ENCODE peak calls at places on chromosomes 11 and 22, in five cellular contexts. V is A549, F is right lobe of liver, W is spleen, T is prostate gland. X is an unnamed sample.

GRCh38 chr22:30245181-30245984 is 1.2 kb downstream of the LIF start:
- DNase-seq in V (no peak), F (no peak), W (no peak), T (no peak), X (no peak)

GRCh38 chr11:73530109-73530508 is 67.8 kb downstream of the FAM168A start:
- DNase-seq in V (no peak), F (no peak), W (no peak), T (no peak), X (no peak)

GRCh38 chr11:14041040-14041439 is 78.5 kb downstream of the SPON1 start:
- DNase-seq in V (no peak), F (no peak), W (no peak), T (no peak), X (no peak)

GRCh38 chr11:82823635-82824614 is 76.3 kb downstream of the PRCP start:
- DNase-seq in V (no peak), F (no peak), W (no peak), T (no peak), X (no peak)

GRCh38 chr11:128741511-128741910 is 47.6 kb downstream of the FLI1 start:
- DNase-seq in V (no peak), F (no peak), W (no peak), T (no peak), X (no peak)

GRCh38 chr22:50720301-50720845 is 17.6 kb upstream of the ACR start:
- DNase-seq in V (no peak), F (no peak), W (no peak), T (no peak), X (no peak)

GRCh38 chr22:24030186-24030702 is 19.1 kb downstream of the CABIN1 start:
- DNase-seq in V (no peak), F (no peak), W (no peak), T (no peak), X (no peak)

GRCh38 chr11:73175551-73176144 is 33.5 kb upstream of the FCHSD2 start:
- DNase-seq in V (no peak), F (no peak), W (peak; percentile 55), T (no peak), X (no peak)

GRCh38 chr11:77515483-77515882 is 41.6 kb upstream of the PAK1 start:
- DNase-seq in V (no peak), F (no peak), W (no peak), T (no peak), X (no peak)

GRCh38 chr22:20414059-20414440 is 20.1 kb downstream of the ZNF74 start:
- DNase-seq in V (no peak), F (no peak), W (no peak), T (no peak), X (no peak)

GRCh38 chr11:132137981-132138313 is 767.5 kb downstream of the NTM start:
- DNase-seq in V (no peak), F (no peak), W (no peak), T (no peak), X (no peak)

GRCh38 chr11:115623021-115623451 is 118.8 kb upstream of the CADM1 start:
- DNase-seq in V (peak; percentile 28), F (peak; percentile 52), W (peak; percentile 80), T (peak; percentile 11), X (peak; percentile 40)

GRCh38 chr11:61919113-61919840 is 1.9 kb upstream of the RAB3IL1 start:
- DNase-seq in V (no peak), F (no peak), W (peak; percentile 68), T (no peak), X (no peak)

GRCh38 chr22:44625981-44626687 is 75.9 kb upstream of the PRR5 start:
- DNase-seq in V (peak; percentile 46), F (peak; percentile 70), W (peak; percentile 92), T (peak; percentile 54), X (peak; percentile 60)

GRCh38 chr11:12179521-12179920 is 69.1 kb downstream of the MICAL2 start:
- DNase-seq in V (no peak), F (no peak), W (no peak), T (no peak), X (no peak)

GRCh38 chr11:131637469-131638175 is 267.2 kb downstream of the NTM start:
- DNase-seq in V (no peak), F (no peak), W (no peak), T (no peak), X (no peak)

GRCh38 chr11:93131709-93132108 is 66.1 kb downstream of the SLC36A4 start:
- DNase-seq in V (no peak), F (no peak), W (no peak), T (no peak), X (no peak)

GRCh38 chr11:95144313-95145235 is 54.9 kb downstream of the ENDOD1 start:
- DNase-seq in V (no peak), F (no peak), W (no peak), T (no peak), X (no peak)

GRCh38 chr11:58525037-58525614 is 17.2 kb upstream of the OR5B21 start:
- DNase-seq in V (no peak), F (no peak), W (no peak), T (no peak), X (no peak)

GRCh38 chr11:78453140-78453935 is 35.7 kb upstream of the GAB2 start:
- DNase-seq in V (no peak), F (no peak), W (no peak), T (no peak), X (no peak)

DNA sequence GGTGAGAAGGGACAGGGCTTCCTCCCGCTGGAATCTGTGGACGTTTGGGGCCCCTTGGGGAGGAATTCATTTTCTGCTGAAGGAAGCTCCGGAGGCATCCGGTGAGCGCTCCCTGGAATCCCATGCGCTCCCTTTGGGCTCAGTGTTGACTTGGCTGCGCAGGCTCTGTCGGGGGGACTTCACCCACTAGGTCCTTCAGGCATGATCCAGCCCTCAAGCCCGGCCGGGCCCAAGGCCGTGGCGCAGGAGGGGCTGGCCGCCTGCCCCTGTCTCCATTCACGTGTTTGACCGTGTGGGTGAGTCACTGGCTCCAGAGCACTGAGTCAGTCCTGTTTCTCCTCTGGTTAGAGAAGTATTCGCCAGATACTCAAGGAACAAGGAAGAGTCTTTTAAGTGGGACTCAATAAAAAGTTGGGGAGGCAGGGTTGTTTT is 1.4 kb downstream of the CTTN start:
- DNase-seq in V (peak; percentile 94), F (peak; percentile 72), W (no peak), T (peak; percentile 51), X (peak; percentile 94)
- TF ChIP-seq POLR2A in V (peak; percentile 15), F (no peak), W (no peak), T (peak; percentile 58), X (peak; percentile 48)

GRCh38 chr11:17802491-17802890 is 67.9 kb downstream of the KCNC1 start:
- DNase-seq in V (no peak), F (no peak), W (no peak), T (no peak), X (no peak)

GRCh38 chr11:17805873-17806272 is 71.3 kb downstream of the KCNC1 start:
- DNase-seq in V (no peak), F (no peak), W (no peak), T (no peak), X (no peak)

GRCh38 chr11:17807034-17807433 is 72.5 kb downstream of the KCNC1 start:
- DNase-seq in V (no peak), F (no peak), W (no peak), T (no peak), X (no peak)

GRCh38 chr11:17803751-17804334 is 69.3 kb downstream of the KCNC1 start:
- DNase-seq in V (no peak), F (no peak), W (no peak), T (no peak), X (no peak)

DNA sequence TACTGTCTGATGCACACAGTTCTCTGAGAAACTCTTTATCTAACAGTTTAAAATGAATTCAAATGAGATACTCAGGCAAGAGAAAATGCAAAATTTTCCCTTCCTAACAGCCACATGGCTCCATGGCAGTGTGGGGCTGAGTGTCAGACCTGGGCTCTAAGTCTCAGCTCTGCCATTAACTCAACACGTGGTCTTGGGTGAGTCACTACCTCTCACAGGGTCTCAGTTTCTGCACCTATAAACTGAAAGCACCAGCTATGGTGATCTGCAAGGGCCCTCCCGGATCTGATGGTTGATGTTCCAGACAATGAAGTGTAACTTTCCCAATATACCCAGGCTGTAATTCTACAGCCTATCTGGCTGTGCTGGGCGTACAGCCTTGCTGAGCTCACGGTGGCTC is 70.5 kb downstream of the KCNC1 start:
- DNase-seq in V (no peak), F (no peak), W (no peak), T (no peak), X (no peak)
- TF ChIP-seq POLR2A in V (no peak), F (no peak), W (no peak), T (no peak), X (no peak)

DNA sequence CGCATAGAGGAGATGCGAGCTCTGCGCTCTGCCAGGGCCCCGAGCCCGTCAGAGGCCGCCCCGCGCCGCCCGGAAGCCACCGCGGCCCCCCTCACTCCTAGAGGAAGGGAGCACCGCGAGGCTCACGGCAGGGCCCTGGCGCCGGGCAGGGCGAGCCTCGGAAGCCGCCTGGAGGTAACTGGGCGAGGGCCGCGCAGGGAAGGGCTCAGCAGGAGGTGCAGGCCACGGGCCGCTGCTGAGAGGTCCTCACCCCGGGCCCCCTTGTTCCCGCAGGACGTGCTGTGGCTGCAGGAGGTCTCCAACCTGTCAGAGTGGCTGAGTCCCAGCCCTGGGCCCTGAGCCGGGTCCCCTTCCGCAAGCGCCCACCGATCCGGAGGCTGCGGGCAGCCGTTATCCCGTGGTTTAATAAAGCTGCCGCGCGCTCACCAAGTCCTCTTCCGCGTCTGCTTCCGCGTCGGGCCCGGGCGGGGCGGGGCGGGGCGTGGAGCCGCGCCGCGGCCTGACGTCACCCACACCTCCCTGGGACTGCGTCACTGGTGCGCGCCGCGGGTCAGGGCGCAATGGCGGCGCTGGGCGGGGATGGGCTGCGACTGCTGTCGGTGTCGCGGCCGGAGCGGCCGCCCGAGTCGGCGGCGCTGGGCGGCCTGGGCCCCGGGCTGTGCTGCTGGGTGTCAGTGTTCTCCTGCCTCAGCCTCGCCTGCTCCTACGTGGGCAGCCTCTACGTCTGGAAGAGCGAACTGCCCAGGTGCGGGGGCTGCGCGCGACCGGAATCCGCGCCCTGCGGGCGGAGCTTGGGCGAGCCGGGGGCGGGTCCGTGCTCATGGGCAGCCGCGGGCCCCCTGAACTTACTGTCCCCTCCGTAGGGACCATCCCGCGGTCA is at the start of gene RCE1:
- DNase-seq in V (peak; percentile 78), F (peak; percentile 92), W (peak; percentile 97), T (peak; percentile 85), X (peak; percentile 77)
- TF ChIP-seq POLR2A in V (peak; percentile 81), F (peak; percentile 91), W (peak; percentile 93), T (peak; percentile 91), X (peak; percentile 91)

GRCh38 chr22:26431151-26431995 is 2.3 kb downstream of the ASPHD2 start:
- DNase-seq in V (no peak), F (no peak), W (no peak), T (no peak), X (no peak)

GRCh38 chr22:26429458-26430238 is 588 bp downstream of the ASPHD2 start:
- DNase-seq in V (no peak), F (no peak), W (no peak), T (no peak), X (no peak)

GRCh38 chr22:26426924-26427323 is 2.1 kb upstream of the ASPHD2 start:
- DNase-seq in V (no peak), F (no peak), W (no peak), T (no peak), X (no peak)

GRCh38 chr22:26430600-26430999 is 1.5 kb downstream of the ASPHD2 start:
- DNase-seq in V (no peak), F (no peak), W (no peak), T (no peak), X (no peak)

GRCh38 chr22:26428515-26429457 is at the start of gene ASPHD2:
- DNase-seq in V (peak; percentile 18), F (peak; percentile 49), W (peak; percentile 93), T (peak; percentile 48), X (peak; percentile 61)
- TF ChIP-seq POLR2A in V (peak; percentile 53), F (peak; percentile 14), W (no peak), T (peak; percentile 27), X (peak; percentile 32)